ENCODE peak calls at places on chromosomes 2 and 18, in eight cellular contexts. I is stimulated activated CD8-positive, alpha-beta memory T cell treated with anti-CD3 and anti-CD28 coated beads, Interleukin-4, amount 100 ng/mL, for 4 hours; B is uterus; F is RKO; O is occipital lobe; T is AG08396; X is NCI-H2107; H is DND-41. A is an unnamed sample.

GRCh38 chr2:165796819-165797530 is 2.9 kb upstream of the GALNT3 start:
- DNase-seq in B (no peak), X (no peak), H (no peak), F (no peak), O (no peak), I (no peak), T (no peak), A (no peak)

GRCh38 chr2:160091381-160091780 is 29.0 kb upstream of the PLA2R1 start:
- DNase-seq in I (no peak), X (no peak), H (no peak), O (no peak), B (no peak), T (no peak), F (no peak), A (no peak)

GRCh38 chr2:215374642-215375466 is 61.0 kb downstream of the FN1 start:
- DNase-seq in I (no peak), T (no peak), O (no peak), H (no peak), X (no peak), F (no peak), B (no peak), A (no peak)

GRCh38 chr2:101357386-101357785 is 29.9 kb downstream of the CREG2 start:
- DNase-seq in X (no peak), B (no peak), I (no peak), H (no peak), F (no peak), T (no peak), O (no peak), A (no peak)

GRCh38 chr2:1898461-1899395 is 154.4 kb upstream of the PXDN start:
- DNase-seq in F (no peak), B (no peak), I (no peak), X (no peak), O (no peak), H (no peak), T (no peak), A (no peak)

GRCh38 chr18:48106976-48107781 is 176.7 kb upstream of the SMAD2 start:
- DNase-seq in I (no peak), H (no peak), B (no peak), O (no peak), T (no peak), F (no peak), X (peak), A (no peak)

GRCh38 chr2:36330456-36331395 is 24.9 kb upstream of the CRIM1 start:
- DNase-seq in B (no peak), T (no peak), F (no peak), X (no peak), H (no peak), O (no peak), I (no peak), A (no peak)

GRCh38 chr2:183224933-183225332 is 100.7 kb downstream of the NUP35 start:
- DNase-seq in F (no peak), I (no peak), X (no peak), B (no peak), O (no peak), H (no peak), T (no peak), A (no peak)

GRCh38 chr2:134943540-134943939 is 24.9 kb downstream of the CCNT2 start:
- DNase-seq in T (no peak), H (no peak), B (no peak), F (no peak), O (no peak), I (no peak), X (no peak), A (no peak)

GRCh38 chr2:240296611-240297552 is 138.6 kb upstream of the GPC1 start:
- DNase-seq in B (no peak), O (no peak), T (no peak), H (peak), X (no peak), I (no peak), F (no peak), A (no peak)

GRCh38 chr2:142769761-142770160 is 107.7 kb upstream of the KYNU start:
- DNase-seq in F (no peak), I (no peak), X (no peak), B (no peak), T (no peak), O (no peak), H (no peak), A (no peak)

GRCh38 chr2:241033346-241033987 is 35.0 kb downstream of the SNED1 start:
- DNase-seq in X (no peak), T (no peak), O (no peak), B (no peak), H (no peak), I (no peak), F (no peak), A (no peak)

GRCh38 chr2:3624059-3624794 is 29.3 kb downstream of the COLEC11 start:
- DNase-seq in B (no peak), F (no peak), H (no peak), I (no peak), T (no peak), O (no peak), X (no peak), A (no peak)